ENCODE peak calls at places on chromosomes 11 and 22, in four cellular contexts. One of them, this sample, is unnamed.

GRCh38 chr11:126522152-126522551 is 166.7 kb downstream of the ST3GAL4 start:
- DNase-seq in transverse colon: no peak
- DNase-seq in astrocyte of the spinal cord: no peak
- DNase-seq in choroid plexus epithelial cell: no peak
- DNase-seq in this sample: no peak

GRCh38 chr11:77525455-77526091 is 51.7 kb upstream of the PAK1 start:
- DNase-seq in choroid plexus epithelial cell: no peak
- DNase-seq in transverse colon: no peak
- DNase-seq in astrocyte of the spinal cord: no peak
- DNase-seq in this sample: no peak

GRCh38 chr11:34181254-34181653 is 75.8 kb downstream of the NAT10 start:
- DNase-seq in choroid plexus epithelial cell: no peak
- DNase-seq in transverse colon: no peak
- DNase-seq in astrocyte of the spinal cord: no peak
- DNase-seq in this sample: no peak

GRCh38 chr22:17891427-17892167 is 117.3 kb upstream of the BID start:
- DNase-seq in choroid plexus epithelial cell: no peak
- DNase-seq in transverse colon: peak; percentile 83
- DNase-seq in astrocyte of the spinal cord: no peak
- DNase-seq in this sample: no peak

GRCh38 chr11:108199446-108200321 is 22.8 kb downstream of the NPAT start:
- DNase-seq in transverse colon: no peak
- DNase-seq in astrocyte of the spinal cord: peak; percentile 56
- DNase-seq in choroid plexus epithelial cell: peak; percentile 76
- DNase-seq in this sample: no peak

GRCh38 chr22:30600925-30601324 is 6.0 kb upstream of the TCN2 start:
- DNase-seq in transverse colon: no peak
- DNase-seq in astrocyte of the spinal cord: no peak
- DNase-seq in choroid plexus epithelial cell: no peak
- DNase-seq in this sample: no peak

GRCh38 chr11:16923987-16924386 is 90.2 kb downstream of the PLEKHA7 start:
- DNase-seq in choroid plexus epithelial cell: no peak
- DNase-seq in transverse colon: peak; percentile 80
- DNase-seq in astrocyte of the spinal cord: no peak
- DNase-seq in this sample: no peak

GRCh38 chr22:38950527-38951111 is 6.8 kb upstream of the APOBEC3A start:
- DNase-seq in transverse colon: no peak
- DNase-seq in astrocyte of the spinal cord: no peak
- DNase-seq in choroid plexus epithelial cell: no peak
- DNase-seq in this sample: no peak

GRCh38 chr11:86748296-86748695 is 52.0 kb upstream of the PRSS23 start:
- DNase-seq in transverse colon: no peak
- DNase-seq in choroid plexus epithelial cell: peak; percentile 55
- DNase-seq in astrocyte of the spinal cord: peak; percentile 46
- DNase-seq in this sample: no peak

GRCh38 chr22:17786435-17787158 is 12.3 kb upstream of the BID start:
- DNase-seq in transverse colon: peak; percentile 80
- DNase-seq in astrocyte of the spinal cord: peak; percentile 49
- DNase-seq in choroid plexus epithelial cell: peak; percentile 47
- DNase-seq in this sample: no peak

GRCh38 chr11:117872962-117873827 is 3.3 kb downstream of the FXYD6 start:
- DNase-seq in transverse colon: no peak
- DNase-seq in astrocyte of the spinal cord: no peak
- DNase-seq in choroid plexus epithelial cell: no peak
- DNase-seq in this sample: no peak

GRCh38 chr22:47327241-47327640 is 564.8 kb downstream of the TBC1D22A start:
- DNase-seq in transverse colon: no peak
- DNase-seq in astrocyte of the spinal cord: no peak
- DNase-seq in choroid plexus epithelial cell: no peak
- DNase-seq in this sample: no peak

GRCh38 chr22:47215851-47216250 is 453.4 kb downstream of the TBC1D22A start:
- DNase-seq in astrocyte of the spinal cord: no peak
- DNase-seq in transverse colon: no peak
- DNase-seq in choroid plexus epithelial cell: no peak
- DNase-seq in this sample: no peak

GRCh38 chr11:115497303-115497702 is 6.9 kb downstream of the CADM1 start:
- DNase-seq in transverse colon: no peak
- DNase-seq in astrocyte of the spinal cord: peak; percentile 60
- DNase-seq in choroid plexus epithelial cell: no peak
- DNase-seq in this sample: no peak

GRCh38 chr11:75615709-75616108 is 53.1 kb downstream of the MAP6 start:
- DNase-seq in transverse colon: no peak
- DNase-seq in astrocyte of the spinal cord: no peak
- DNase-seq in choroid plexus epithelial cell: no peak
- DNase-seq in this sample: no peak

GRCh38 chr11:2928605-2929510 is at the start of gene PHLDA2:
- DNase-seq in transverse colon: peak; percentile 73
- DNase-seq in choroid plexus epithelial cell: peak; percentile 74
- DNase-seq in astrocyte of the spinal cord: peak; percentile 74
- DNase-seq in this sample: no peak

GRCh38 chr11:116786966-116787365 is 857 bp downstream of the ZPR1 start:
- DNase-seq in transverse colon: no peak
- DNase-seq in choroid plexus epithelial cell: no peak
- DNase-seq in astrocyte of the spinal cord: no peak
- DNase-seq in this sample: no peak

GRCh38 chr11:70383664-70384395 is 14.5 kb upstream of the CTTN start:
- DNase-seq in astrocyte of the spinal cord: no peak
- DNase-seq in choroid plexus epithelial cell: no peak
- DNase-seq in transverse colon: no peak
- DNase-seq in this sample: no peak

GRCh38 chr11:27087425-27087824 is 46.8 kb downstream of the BBOX1 start:
- DNase-seq in transverse colon: no peak
- DNase-seq in astrocyte of the spinal cord: peak; percentile 53
- DNase-seq in choroid plexus epithelial cell: no peak
- DNase-seq in this sample: no peak

GRCh38 chr22:48403521-48403921 is 1424.2 kb downstream of the BRD1 start:
- DNase-seq in choroid plexus epithelial cell: no peak
- DNase-seq in astrocyte of the spinal cord: no peak
- DNase-seq in transverse colon: no peak
- DNase-seq in this sample: no peak

GRCh38 chr11:125326126-125326525 is 161.6 kb downstream of the PKNOX2 start:
- DNase-seq in transverse colon: no peak
- DNase-seq in astrocyte of the spinal cord: no peak
- DNase-seq in choroid plexus epithelial cell: no peak
- DNase-seq in this sample: no peak

GRCh38 chr11:70244698-70245097 is 25.8 kb upstream of the PPFIA1 start:
- DNase-seq in transverse colon: no peak
- DNase-seq in choroid plexus epithelial cell: peak; percentile 97
- DNase-seq in astrocyte of the spinal cord: peak; percentile 86
- DNase-seq in this sample: no peak

GRCh38 chr11:92765965-92766371 is 203.5 kb upstream of the MTNR1B start:
- DNase-seq in choroid plexus epithelial cell: peak; percentile 7
- DNase-seq in transverse colon: no peak
- DNase-seq in astrocyte of the spinal cord: peak; percentile 42
- DNase-seq in this sample: no peak

GRCh38 chr11:78244080-78244479 is 55.4 kb downstream of the USP35 start:
- DNase-seq in transverse colon: no peak
- DNase-seq in astrocyte of the spinal cord: peak; percentile 35
- DNase-seq in choroid plexus epithelial cell: no peak
- DNase-seq in this sample: no peak

GRCh38 chr11:28654191-28654590 is 546.0 kb downstream of the METTL15 start:
- DNase-seq in astrocyte of the spinal cord: no peak
- DNase-seq in transverse colon: no peak
- DNase-seq in choroid plexus epithelial cell: no peak
- DNase-seq in this sample: no peak

GRCh38 chr22:36277482-36278291 is 24.8 kb downstream of the APOL1 start:
- DNase-seq in astrocyte of the spinal cord: peak; percentile 52
- DNase-seq in transverse colon: peak; percentile 68
- DNase-seq in choroid plexus epithelial cell: peak; percentile 70
- DNase-seq in this sample: no peak

GRCh38 chr11:78313181-78313788 is 104.3 kb downstream of the GAB2 start:
- DNase-seq in choroid plexus epithelial cell: peak; percentile 72
- DNase-seq in transverse colon: peak; percentile 52
- DNase-seq in astrocyte of the spinal cord: peak; percentile 77
- DNase-seq in this sample: no peak

GRCh38 chr11:107924306-107924705 is 3.9 kb upstream of the RAB39A start:
- DNase-seq in transverse colon: no peak
- DNase-seq in astrocyte of the spinal cord: no peak
- DNase-seq in choroid plexus epithelial cell: no peak
- DNase-seq in this sample: no peak

GRCh38 chr11:102347526-102348331 is 715 bp downstream of the BIRC2 start:
- DNase-seq in astrocyte of the spinal cord: peak; percentile 50
- DNase-seq in transverse colon: peak; percentile 17
- DNase-seq in choroid plexus epithelial cell: peak; percentile 53
- DNase-seq in this sample: no peak

GRCh38 chr22:47295982-47296381 is 533.5 kb downstream of the TBC1D22A start:
- DNase-seq in choroid plexus epithelial cell: no peak
- DNase-seq in transverse colon: no peak
- DNase-seq in astrocyte of the spinal cord: no peak
- DNase-seq in this sample: no peak

GRCh38 chr11:70826541-70826943 is 425.8 kb downstream of the SHANK2 start:
- DNase-seq in transverse colon: no peak
- DNase-seq in choroid plexus epithelial cell: no peak
- DNase-seq in astrocyte of the spinal cord: no peak
- DNase-seq in this sample: no peak

GRCh38 chr11:17979770-17980371 is 33.0 kb downstream of the SERGEF start:
- DNase-seq in transverse colon: no peak
- DNase-seq in choroid plexus epithelial cell: peak; percentile 38
- DNase-seq in astrocyte of the spinal cord: no peak
- DNase-seq in this sample: peak; percentile 26

GRCh38 chr22:33831207-33831606 is 89.1 kb downstream of the LARGE1 start:
- DNase-seq in choroid plexus epithelial cell: no peak
- DNase-seq in astrocyte of the spinal cord: no peak
- DNase-seq in transverse colon: no peak
- DNase-seq in this sample: no peak

GRCh38 chr11:86395061-86395551 is 20.4 kb downstream of the CCDC81 start:
- DNase-seq in astrocyte of the spinal cord: peak; percentile 47
- DNase-seq in transverse colon: no peak
- DNase-seq in choroid plexus epithelial cell: peak; percentile 75
- DNase-seq in this sample: no peak

GRCh38 chr22:26197427-26197826 is 28.2 kb downstream of the SEZ6L start:
- DNase-seq in transverse colon: no peak
- DNase-seq in astrocyte of the spinal cord: no peak
- DNase-seq in choroid plexus epithelial cell: no peak
- DNase-seq in this sample: no peak

GRCh38 chr22:26194313-26194712 is 25.1 kb downstream of the SEZ6L start:
- DNase-seq in astrocyte of the spinal cord: no peak
- DNase-seq in choroid plexus epithelial cell: no peak
- DNase-seq in transverse colon: no peak
- DNase-seq in this sample: no peak

GRCh38 chr22:26196657-26197056 is 27.4 kb downstream of the SEZ6L start:
- DNase-seq in choroid plexus epithelial cell: no peak
- DNase-seq in astrocyte of the spinal cord: no peak
- DNase-seq in transverse colon: no peak
- DNase-seq in this sample: no peak

GRCh38 chr22:26194877-26195276 is 25.6 kb downstream of the SEZ6L start:
- DNase-seq in astrocyte of the spinal cord: no peak
- DNase-seq in choroid plexus epithelial cell: no peak
- DNase-seq in transverse colon: no peak
- DNase-seq in this sample: no peak

DNA sequence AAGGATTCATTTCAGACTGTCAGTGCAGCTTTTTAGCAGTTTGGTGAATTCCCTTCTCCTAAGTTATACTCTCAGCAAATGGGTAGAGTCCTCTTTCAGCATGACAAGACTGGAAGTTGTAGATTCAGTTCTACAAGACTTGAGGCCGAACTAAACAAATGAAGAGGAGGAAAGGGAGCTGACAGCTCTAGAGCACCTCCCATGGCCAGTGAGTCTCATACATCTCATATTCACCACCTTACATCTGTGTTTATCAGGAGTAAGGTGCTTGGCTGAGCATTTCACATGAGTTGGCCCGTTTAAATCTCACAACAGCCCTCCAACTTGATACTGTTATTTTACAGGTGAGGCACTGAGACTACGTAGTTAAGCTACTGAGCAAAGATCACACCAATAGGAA is 30.4 kb downstream of the SEZ6L start:
- DNase-seq in choroid plexus epithelial cell: no peak
- DNase-seq in transverse colon: no peak
- DNase-seq in astrocyte of the spinal cord: no peak
- DNase-seq in this sample: no peak
- TF ChIP-seq CTCF in choroid plexus epithelial cell: no peak
- TF ChIP-seq CTCF in transverse colon: no peak
- TF ChIP-seq CTCF in astrocyte of the spinal cord: no peak
- TF ChIP-seq CTCF in this sample: no peak

GRCh38 chr11:83674498-83674897 is 388.3 kb upstream of the CCDC90B start:
- DNase-seq in astrocyte of the spinal cord: no peak
- DNase-seq in choroid plexus epithelial cell: no peak
- DNase-seq in transverse colon: no peak
- DNase-seq in this sample: no peak

GRCh38 chr11:83666149-83666548 is 380.0 kb upstream of the CCDC90B start:
- DNase-seq in astrocyte of the spinal cord: no peak
- DNase-seq in choroid plexus epithelial cell: peak; percentile 78
- DNase-seq in transverse colon: no peak
- DNase-seq in this sample: no peak

GRCh38 chr11:83676061-83676460 is 389.9 kb upstream of the CCDC90B start:
- DNase-seq in astrocyte of the spinal cord: no peak
- DNase-seq in transverse colon: no peak
- DNase-seq in choroid plexus epithelial cell: no peak
- DNase-seq in this sample: no peak

DNA sequence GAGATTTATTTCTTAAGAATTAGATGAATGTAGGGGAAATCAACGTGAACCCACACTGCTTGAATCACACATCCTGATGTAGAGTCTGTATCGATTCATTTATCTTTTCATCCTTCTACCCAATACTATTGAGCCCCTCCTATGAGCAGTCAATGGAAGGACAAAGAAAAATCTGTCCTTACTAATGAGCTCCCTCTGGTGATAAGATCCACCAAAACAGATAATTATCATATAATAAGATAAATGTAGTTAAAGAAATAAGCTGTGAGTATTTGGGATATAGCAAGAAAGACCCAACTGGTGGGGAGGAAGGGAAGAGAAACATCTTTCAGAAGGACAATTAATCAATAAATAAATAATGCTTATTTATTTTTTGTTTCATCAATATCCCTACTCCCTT is 385.1 kb upstream of the CCDC90B start:
- DNase-seq in astrocyte of the spinal cord: no peak
- DNase-seq in transverse colon: no peak
- DNase-seq in choroid plexus epithelial cell: peak; percentile 26
- DNase-seq in this sample: no peak
- TF ChIP-seq CTCF in astrocyte of the spinal cord: no peak
- TF ChIP-seq CTCF in transverse colon: no peak
- TF ChIP-seq CTCF in choroid plexus epithelial cell: peak; percentile 30
- TF ChIP-seq CTCF in this sample: peak; percentile 56

GRCh38 chr11:135074397-135074998 is 662.5 kb upstream of the B3GAT1 start:
- DNase-seq in astrocyte of the spinal cord: no peak
- DNase-seq in transverse colon: no peak
- DNase-seq in choroid plexus epithelial cell: peak; percentile 42
- DNase-seq in this sample: no peak
- TF ChIP-seq CTCF in astrocyte of the spinal cord: peak; percentile 39
- TF ChIP-seq CTCF in transverse colon: no peak
- TF ChIP-seq CTCF in choroid plexus epithelial cell: peak; percentile 56
- TF ChIP-seq CTCF in this sample: peak; percentile 64

GRCh38 chr11:110428040-110428439 is 1.7 kb upstream of the FDX1 start:
- DNase-seq in choroid plexus epithelial cell: no peak
- DNase-seq in astrocyte of the spinal cord: no peak
- DNase-seq in transverse colon: no peak
- DNase-seq in this sample: no peak

GRCh38 chr11:110431212-110432073 is 1.7 kb downstream of the FDX1 start:
- DNase-seq in astrocyte of the spinal cord: peak; percentile 38
- DNase-seq in transverse colon: no peak
- DNase-seq in choroid plexus epithelial cell: peak; percentile 33
- DNase-seq in this sample: no peak

GRCh38 chr11:110428956-110429613 is 663 bp upstream of the FDX1 start:
- DNase-seq in transverse colon: no peak
- DNase-seq in astrocyte of the spinal cord: no peak
- DNase-seq in choroid plexus epithelial cell: no peak
- DNase-seq in this sample: no peak

GRCh38 chr11:110430267-110431211 is 791 bp downstream of the FDX1 start:
- DNase-seq in choroid plexus epithelial cell: peak; percentile 60
- DNase-seq in astrocyte of the spinal cord: peak; percentile 47
- DNase-seq in transverse colon: peak; percentile 61
- DNase-seq in this sample: no peak

GRCh38 chr11:110429614-110430266 is at the start of gene FDX1:
- DNase-seq in choroid plexus epithelial cell: peak; percentile 82
- DNase-seq in transverse colon: peak; percentile 84
- DNase-seq in astrocyte of the spinal cord: peak; percentile 80
- DNase-seq in this sample: peak; percentile 41
- TF ChIP-seq CTCF in choroid plexus epithelial cell: peak; percentile 31
- TF ChIP-seq CTCF in transverse colon: peak; percentile 55
- TF ChIP-seq CTCF in astrocyte of the spinal cord: peak; percentile 45
- TF ChIP-seq CTCF in this sample: peak; percentile 45

This sample was measured in D721Med.